ENCODE peak calls at places on chromosomes 5 and 9, in six cellular contexts. M, C, J, T, Z and B are unnamed samples.
A peak's percentile ranks its signal among the peaks of the same experiment; 100 is the strongest.

GRCh38 chr9:106486685-106487084 is 376.3 kb upstream of the ZNF462 start:
- DNase-seq in M (no peak), C (no peak), J (no peak), T (no peak), Z (no peak), B (no peak)

GRCh38 chr5:73733219-73733618 is 107.2 kb downstream of the ARHGEF28 start:
- DNase-seq in M (no peak), C (peak; percentile 72), J (no peak), T (no peak), Z (no peak), B (no peak)

GRCh38 chr5:82338731-82339130 is 60.6 kb upstream of the RPS23 start:
- DNase-seq in M (no peak), C (no peak), J (no peak), T (no peak), Z (no peak), B (no peak)

GRCh38 chr5:173964491-173964890 is 24.5 kb upstream of the C5orf47 start:
- DNase-seq in M (no peak), C (no peak), J (no peak), T (no peak), Z (no peak), B (no peak)

GRCh38 chr5:59039296-59040006 is 456.6 kb downstream of the RAB3C start:
- DNase-seq in M (peak; percentile 39), C (peak; percentile 76), J (peak; percentile 57), T (peak; percentile 90), Z (peak; percentile 77), B (peak; percentile 43)

GRCh38 chr5:146965781-146966659 is 87.5 kb upstream of the PPP2R2B start:
- DNase-seq in M (peak; percentile 85), C (peak; percentile 69), J (peak; percentile 56), T (peak; percentile 82), Z (peak; percentile 75), B (peak; percentile 68)

GRCh38 chr9:82208741-82209450 is 220.3 kb downstream of the SPATA31D1 start:
- DNase-seq in M (no peak), C (peak; percentile 2), J (no peak), T (no peak), Z (no peak), B (no peak)

GRCh38 chr9:28688172-28688571 is 1114.9 kb upstream of the C9orf72 start:
- DNase-seq in M (no peak), C (no peak), J (no peak), T (no peak), Z (no peak), B (peak; percentile 43)

GRCh38 chr5:41686191-41686590 is 175.8 kb upstream of the PLCXD3 start:
- DNase-seq in M (no peak), C (no peak), J (no peak), T (no peak), Z (no peak), B (no peak)

GRCh38 chr9:130209422-130209821 is 37.2 kb downstream of the NCS1 start:
- DNase-seq in M (no peak), C (no peak), J (no peak), T (no peak), Z (no peak), B (no peak)

GRCh38 chr9:109861918-109862317 is 81.9 kb downstream of the PALM2AKAP2 start:
- DNase-seq in M (no peak), C (no peak), J (no peak), T (peak; percentile 56), Z (no peak), B (no peak)

DNA sequence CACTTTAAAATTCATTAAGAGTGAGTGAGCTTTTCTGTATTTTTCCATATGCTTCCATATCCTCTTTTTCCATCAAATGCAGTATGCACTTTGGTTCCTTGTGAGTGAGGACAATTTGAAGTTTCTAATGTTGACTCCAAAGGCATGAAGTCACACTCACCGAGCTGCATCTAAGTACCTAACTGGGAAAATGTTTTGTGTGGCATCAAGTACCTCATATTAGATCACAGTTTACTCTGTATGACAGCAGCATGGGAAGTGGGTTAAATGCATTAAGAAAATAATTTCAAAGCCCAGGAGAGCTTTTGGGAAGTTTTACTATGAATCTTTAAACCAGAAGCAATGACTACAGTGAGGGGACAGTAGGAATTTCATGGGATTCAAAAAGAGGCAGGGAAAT is 207.0 kb downstream of the EFNA5 start:
- DNase-seq in M (no peak), C (no peak), J (no peak), T (no peak), Z (no peak), B (no peak)
- H2AFZ ChIP-seq in M (no peak overlapping the region), C (no peak overlapping the region), J (no peak overlapping the region), T (no peak overlapping the region), Z (no peak overlapping the region), B (no peak overlapping the region)

GRCh38 chr5:150481708-150481965 is 26.3 kb upstream of the NDST1 start:
- DNase-seq in M (no peak), C (no peak), J (no peak), T (no peak), Z (no peak), B (no peak)
- H3K23ac ChIP-seq in M (peak overlapping the region; percentile 52), C (no peak overlapping the region), J (no peak overlapping the region), T (no peak overlapping the region), Z (no peak overlapping the region), B (no peak overlapping the region)

GRCh38 chr5:152505442-152506042 is 100.5 kb upstream of the NMUR2 start:
- DNase-seq in M (peak; percentile 56), C (peak; percentile 27), J (peak; percentile 56), T (peak; percentile 47), Z (peak; percentile 64), B (peak; percentile 78)
- H2AFZ ChIP-seq in M (no peak overlapping the region), C (no peak overlapping the region), J (no peak overlapping the region), T (no peak overlapping the region), Z (peak overlapping the region; percentile 66), B (no peak overlapping the region)

DNA sequence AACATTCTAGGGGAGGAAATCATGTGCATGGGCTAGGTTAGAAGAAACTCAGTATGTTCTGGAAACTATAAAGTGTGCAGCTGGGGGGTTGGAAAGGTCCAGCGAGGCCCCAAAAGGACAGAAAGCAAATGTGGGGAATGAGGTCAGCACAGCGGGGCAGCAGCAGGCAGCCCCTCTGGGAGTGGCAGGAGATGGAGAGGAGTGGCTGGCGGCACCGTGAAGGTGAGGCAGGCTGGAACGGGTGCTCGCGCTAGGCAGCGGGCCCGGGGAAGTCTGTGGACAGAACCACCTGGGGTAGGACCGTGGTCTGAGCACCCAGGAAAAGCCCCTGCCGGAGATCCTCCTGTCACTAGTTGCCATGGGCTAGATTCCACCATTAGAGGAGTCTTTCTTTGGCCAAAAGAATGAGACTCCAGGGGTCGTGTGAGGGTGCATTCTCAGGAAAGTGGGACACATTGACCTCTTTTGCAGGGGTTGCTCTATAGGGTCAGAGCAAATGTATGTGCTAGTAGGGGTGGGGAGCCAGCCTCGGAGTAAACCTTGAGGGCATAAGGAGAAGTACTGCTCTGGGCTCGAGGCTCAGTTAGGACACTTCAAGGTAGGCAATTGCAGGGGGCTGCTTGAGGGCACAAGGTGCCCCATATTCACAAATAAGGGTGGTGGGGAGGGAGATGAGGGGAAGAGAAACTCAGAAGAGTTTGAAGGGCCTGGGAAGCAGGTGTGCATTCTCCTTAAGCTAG is 61.2 kb downstream of the IL6ST start:
- DNase-seq in M (no peak), C (no peak), J (no peak), T (peak; percentile 37), Z (no peak), B (no peak)
- H3K23ac ChIP-seq in M (peak overlapping the region; percentile 81), C (no peak overlapping the region), J (no peak overlapping the region), T (no peak overlapping the region), Z (no peak overlapping the region), B (no peak overlapping the region)

GRCh38 chr5:37552770-37553719 is 173.9 kb downstream of the WDR70 start:
- DNase-seq in M (no peak), C (peak; percentile 90), J (no peak), T (peak; percentile 90), Z (no peak), B (no peak)

GRCh38 chr5:37554938-37555337 is 175.8 kb downstream of the WDR70 start:
- DNase-seq in M (no peak), C (no peak), J (no peak), T (no peak), Z (no peak), B (peak; percentile 55)

GRCh38 chr5:37557734-37558293 is 178.7 kb downstream of the WDR70 start:
- DNase-seq in M (no peak), C (no peak), J (no peak), T (no peak), Z (no peak), B (no peak)

GRCh38 chr5:37554403-37554739 is 175.3 kb downstream of the WDR70 start:
- DNase-seq in M (no peak), C (no peak), J (no peak), T (no peak), Z (no peak), B (no peak)

DNA sequence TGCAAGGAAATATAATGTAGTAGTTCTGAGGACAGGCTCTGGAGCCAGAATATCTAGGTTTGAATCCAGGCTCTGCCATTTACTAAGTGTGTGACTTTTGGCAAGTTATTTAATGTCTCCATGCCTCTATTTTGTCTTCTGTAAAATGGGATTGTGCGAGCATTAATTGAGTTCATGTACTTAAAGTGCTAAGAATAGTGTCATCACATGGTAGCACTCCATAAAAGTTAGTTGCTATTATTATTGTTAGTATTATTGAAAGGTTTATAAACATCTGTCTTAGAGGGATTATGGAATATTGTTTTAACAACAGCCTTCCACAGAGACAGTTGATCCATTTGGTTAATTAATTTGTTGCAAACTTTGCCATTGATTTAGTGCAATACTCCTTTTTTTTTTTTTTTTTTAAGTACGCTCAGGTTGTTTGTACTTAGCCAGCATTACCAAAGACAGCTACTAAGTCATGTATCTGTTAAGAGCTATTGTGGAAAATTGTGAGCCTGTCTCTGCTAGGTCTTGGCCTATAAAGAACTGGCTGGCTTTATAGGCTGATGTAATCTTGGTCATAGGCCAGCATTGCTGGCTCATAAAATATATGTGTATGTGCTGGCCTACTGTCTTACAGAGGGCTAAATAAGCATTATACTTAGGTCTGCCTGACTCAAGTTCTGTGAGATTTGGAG is 174.7 kb downstream of the WDR70 start:
- DNase-seq in M (no peak), C (peak; percentile 76), J (no peak), T (peak; percentile 46), Z (no peak), B (no peak)
- H2AFZ ChIP-seq in M (no peak overlapping the region), C (no peak overlapping the region), J (no peak overlapping the region), T (no peak overlapping the region), Z (no peak overlapping the region), B (no peak overlapping the region)

DNA sequence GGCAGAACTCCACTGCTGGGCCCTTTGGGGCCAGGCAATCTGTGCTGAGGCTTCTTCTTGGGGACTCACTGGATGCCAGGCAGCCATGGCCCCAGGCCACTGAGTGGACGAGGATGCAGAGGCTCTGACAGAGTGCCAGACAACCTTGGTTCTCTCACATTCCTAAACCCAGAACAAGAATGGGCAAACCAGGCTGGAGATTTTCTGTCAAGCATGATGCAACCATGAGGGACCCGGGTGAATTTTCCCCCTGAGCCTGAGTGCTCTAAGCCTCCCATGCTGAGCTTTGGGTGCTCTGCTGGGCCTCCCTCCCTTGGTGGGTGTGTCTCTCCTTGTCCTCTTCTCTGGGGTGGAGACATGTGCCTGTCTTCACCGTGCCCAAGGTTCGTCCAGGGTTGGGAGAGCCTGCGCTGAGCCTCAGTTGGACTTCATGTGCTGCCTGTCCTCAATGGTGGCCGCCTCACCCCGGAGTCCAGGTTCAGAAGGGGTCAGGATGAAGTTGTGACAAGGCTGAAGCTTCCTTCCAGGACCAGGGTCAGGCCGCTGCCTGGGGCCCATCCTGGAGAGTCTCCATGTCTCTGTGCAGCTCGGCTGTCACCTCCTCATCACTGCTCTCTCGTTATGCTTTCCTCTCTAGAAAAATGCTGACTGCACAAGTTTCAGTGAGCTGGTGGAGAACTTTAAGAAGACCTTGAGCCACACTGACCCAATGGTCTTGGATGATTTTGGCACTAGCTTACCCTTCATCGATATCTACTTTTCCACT is 24.1 kb downstream of the PITX1 start:
- DNase-seq in M (no peak), C (no peak), J (no peak), T (no peak), Z (no peak), B (no peak)
- H3K23ac ChIP-seq in M (no peak overlapping the region), C (no peak overlapping the region), J (no peak overlapping the region), T (no peak overlapping the region), Z (no peak overlapping the region), B (no peak overlapping the region)